ENCODE peak calls at places on chromosomes 16 and 17, in five cellular contexts. N is ascending aorta, V is uterus, X is lung, S is tibial artery. A is an unnamed sample.

GRCh38 chr17:52233632-52234031 is 75.1 kb upstream of the CA10 start:
- DNase-seq in N (no peak), X (no peak), V (no peak), S (no peak), A (no peak)

GRCh38 chr16:668519-669171 is 713 bp downstream of the RHOT2 start:
- DNase-seq in S (no peak), N (no peak), V (no peak), X (no peak), A (no peak)

GRCh38 chr16:51638338-51639135 is 487.5 kb upstream of the SALL1 start:
- DNase-seq in N (no peak), X (no peak), V (no peak), S (no peak), A (no peak)

GRCh38 chr17:82250868-82251500 is 22.1 kb downstream of the SLC16A3 start:
- DNase-seq in V (no peak), N (no peak), X (no peak), S (no peak), A (peak; percentile 39)

GRCh38 chr17:46092996-46093395 is 93.9 kb downstream of the STH start:
- DNase-seq in V (no peak), S (no peak), X (no peak), N (no peak), A (no peak)

GRCh38 chr16:23448392-23448791 is 4.6 kb downstream of the COG7 start:
- DNase-seq in V (no peak), S (no peak), X (no peak), N (no peak), A (no peak)

GRCh38 chr16:19281246-19281645 is 4.3 kb upstream of the CLEC19A start:
- DNase-seq in V (no peak), S (no peak), X (no peak), N (no peak), A (no peak)

GRCh38 chr16:67415872-67416793 is at the start of gene ZDHHC1:
- DNase-seq in V (peak; percentile 61), N (peak; percentile 80), S (peak; percentile 81), X (peak; percentile 61), A (peak; percentile 93)

GRCh38 chr16:87570938-87571867 is 31.1 kb upstream of the JPH3 start:
- DNase-seq in S (peak; percentile 93), V (no peak), X (peak; percentile 60), N (peak; percentile 86), A (peak; percentile 83)

GRCh38 chr17:40290629-40291296 is 3.1 kb downstream of the CDC6 start:
- DNase-seq in S (no peak), N (no peak), X (peak; percentile 53), V (peak; percentile 58), A (peak; percentile 33)

GRCh38 chr17:36721560-36722120 is 120.3 kb downstream of the MRM1 start:
- DNase-seq in V (no peak), S (no peak), X (no peak), N (no peak), A (no peak)

GRCh38 chr16:71600822-71601221 is 23.9 kb upstream of the TAT start:
- DNase-seq in N (no peak), X (no peak), V (no peak), S (no peak), A (no peak)

GRCh38 chr16:67458121-67458641 is 22.8 kb downstream of the ATP6V0D1 start:
- DNase-seq in N (no peak), S (no peak), V (no peak), X (no peak), A (no peak)

GRCh38 chr16:10870808-10871156 is 6.2 kb upstream of the CIITA start:
- DNase-seq in N (no peak), S (no peak), X (no peak), V (no peak), A (no peak)

GRCh38 chr16:72947379-72948237 is 100.3 kb downstream of the ZFHX3 start:
- DNase-seq in V (no peak), X (no peak), S (peak; percentile 80), N (no peak), A (no peak)

GRCh38 chr17:78168906-78169793 is 769 bp downstream of the SYNGR2 start:
- DNase-seq in S (peak; percentile 87), V (peak; percentile 64), X (peak; percentile 67), N (peak; percentile 82), A (peak; percentile 67)

GRCh38 chr17:15123593-15124590 is 141.2 kb downstream of the PMP22 start:
- DNase-seq in X (no peak), S (no peak), V (no peak), N (no peak), A (no peak)

GRCh38 chr16:35188288-35189155 is 1729.1 kb downstream of the TP53TG3F start:
- DNase-seq in N (no peak), S (peak; percentile 60), X (no peak), V (no peak), A (no peak)

GRCh38 chr16:77191259-77191969 is 424 bp downstream of the MON1B start:
- DNase-seq in N (no peak), S (no peak), V (peak; percentile 31), X (peak; percentile 46), A (no peak)

GRCh38 chr16:14418795-14419225 is 211.2 kb downstream of the PARN start:
- DNase-seq in S (peak; percentile 87), N (peak; percentile 75), X (no peak), V (no peak), A (peak; percentile 24)

GRCh38 chr17:79370126-79370525 is 240.7 kb downstream of the RBFOX3 start:
- DNase-seq in V (no peak), S (no peak), X (no peak), N (no peak), A (no peak)

GRCh38 chr16:58494981-58495860 is 4.7 kb upstream of the NDRG4 start:
- DNase-seq in V (peak; percentile 86), N (peak; percentile 91), X (peak; percentile 43), S (peak; percentile 77), A (peak; percentile 75)

GRCh38 chr16:84765606-84766580 is 53.9 kb upstream of the CRISPLD2 start:
- DNase-seq in X (no peak), V (no peak), S (no peak), N (no peak), A (no peak)

GRCh38 chr16:84764970-84765369 is 54.8 kb upstream of the CRISPLD2 start:
- DNase-seq in V (no peak), N (no peak), S (no peak), X (no peak), A (no peak)

GRCh38 chr16:84768061-84768797 is 51.6 kb upstream of the CRISPLD2 start:
- DNase-seq in X (no peak), S (no peak), V (no peak), N (no peak), A (no peak)

GRCh38 chr16:84768798-84769177 is 51.0 kb upstream of the CRISPLD2 start:
- DNase-seq in V (no peak), N (no peak), X (no peak), S (no peak), A (no peak)

DNA sequence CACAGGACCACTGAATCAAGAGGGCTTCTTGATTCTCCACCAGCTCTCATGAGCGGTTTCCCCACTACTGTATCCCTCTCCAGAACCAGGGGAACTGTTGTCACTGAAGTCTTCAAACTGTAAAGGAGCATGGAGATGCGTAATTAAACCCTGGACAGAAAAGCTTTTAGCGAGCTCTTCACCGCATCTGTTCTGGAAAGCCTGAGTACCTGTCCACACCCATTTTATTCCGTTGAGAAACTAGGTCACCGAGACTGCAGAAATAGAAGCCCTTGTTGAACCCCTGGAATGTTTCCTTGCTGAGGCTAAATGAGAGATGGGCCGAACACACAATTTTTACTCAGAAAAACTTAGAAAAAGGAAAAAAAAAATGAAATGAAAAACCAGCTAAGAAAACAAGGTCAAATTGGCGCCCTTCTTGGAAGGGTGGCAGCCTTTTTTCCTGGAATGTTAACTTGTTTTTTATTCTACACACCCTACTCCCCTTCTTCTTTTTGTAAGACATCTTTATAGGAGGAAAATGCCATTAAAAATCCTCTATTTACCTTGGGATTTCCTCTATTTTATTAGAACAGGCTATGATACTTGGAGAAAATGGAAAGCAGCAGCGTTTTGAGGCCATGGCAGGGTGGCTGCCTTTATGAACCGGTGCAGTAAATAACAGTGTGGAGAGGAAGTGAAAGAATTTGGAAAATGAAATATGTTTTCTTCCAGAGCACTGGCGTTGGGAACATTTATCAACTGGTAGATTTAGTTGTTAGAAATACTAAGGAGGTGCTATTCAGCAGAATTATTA is 52.6 kb upstream of the CRISPLD2 start:
- DNase-seq in X (no peak), N (no peak), V (no peak), S (no peak), A (no peak)
- H3K27ac ChIP-seq in X (no peak overlapping the region), N (no peak overlapping the region), V (peak overlapping the region; percentile 20), S (peak overlapping the region; percentile 19), A (no peak overlapping the region)

GRCh38 chr17:8675306-8675705 is 44.8 kb upstream of the MYH10 start:
- DNase-seq in V (no peak), X (no peak), S (no peak), N (peak; percentile 63), A (no peak)

GRCh38 chr17:8670486-8670885 is 40.0 kb upstream of the MYH10 start:
- DNase-seq in X (no peak), S (no peak), N (peak; percentile 16), V (no peak), A (no peak)

GRCh38 chr17:8672326-8672725 is 41.8 kb upstream of the MYH10 start:
- DNase-seq in X (no peak), N (peak; percentile 50), S (no peak), V (no peak), A (no peak)

GRCh38 chr17:8674344-8675305 is 44.1 kb upstream of the MYH10 start:
- DNase-seq in X (peak; percentile 42), N (peak; percentile 96), V (peak; percentile 57), S (peak; percentile 83), A (no peak)

GRCh38 chr17:8673621-8674020 is 43.1 kb upstream of the MYH10 start:
- DNase-seq in X (no peak), S (no peak), N (peak; percentile 85), V (peak; percentile 61), A (peak; percentile 36)
- H3K27ac ChIP-seq in X (no peak overlapping the region), S (peak overlapping the region; percentile 87), N (peak overlapping the region; percentile 93), V (peak overlapping the region; percentile 29), A (peak overlapping the region; percentile 64)

GRCh38 chr17:67434061-67434525 is 57.0 kb downstream of the PITPNC1 start:
- DNase-seq in V (no peak), X (peak; percentile 36), S (peak; percentile 67), N (peak; percentile 64), A (no peak)

GRCh38 chr17:67433248-67433924 is 56.3 kb downstream of the PITPNC1 start:
- DNase-seq in X (no peak), N (peak; percentile 49), S (no peak), V (no peak), A (no peak)

GRCh38 chr17:67435122-67435521 is 58.0 kb downstream of the PITPNC1 start:
- DNase-seq in S (no peak), N (peak; percentile 66), X (no peak), V (no peak), A (no peak)

GRCh38 chr17:67427410-67427809 is 50.3 kb downstream of the PITPNC1 start:
- DNase-seq in V (no peak), S (no peak), X (no peak), N (no peak), A (no peak)

GRCh38 chr17:67431210-67432015 is 54.3 kb downstream of the PITPNC1 start:
- DNase-seq in V (no peak), N (no peak), X (no peak), S (no peak), A (no peak)
- H3K27ac ChIP-seq in V (peak overlapping the region; percentile 43), N (no peak overlapping the region), X (no peak overlapping the region), S (no peak overlapping the region), A (no peak overlapping the region)

DNA sequence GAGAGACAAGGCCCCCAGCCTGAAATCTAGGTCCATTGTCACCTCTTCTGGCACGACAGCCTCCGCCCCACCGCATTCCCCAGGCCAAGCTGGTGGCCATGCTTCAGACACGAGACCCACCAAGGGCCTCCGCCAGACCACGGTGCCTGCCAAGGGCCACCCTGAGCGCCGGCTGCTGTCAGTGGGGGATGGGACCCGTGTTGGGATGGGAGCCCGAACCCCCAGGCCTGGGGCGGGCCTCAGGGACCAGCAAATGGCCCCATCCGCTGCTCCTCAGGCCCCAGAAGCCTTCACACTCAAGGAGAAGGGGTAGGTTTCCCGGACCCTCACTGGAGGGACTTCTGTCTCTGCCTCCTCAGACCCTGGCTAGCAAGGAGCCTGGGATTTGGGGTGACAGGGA is 1.0 kb downstream of the TEDC2 start:
- DNase-seq in S (no peak), N (no peak), X (no peak), V (no peak), A (no peak)
- H3K27ac ChIP-seq in S (no peak overlapping the region), N (no peak overlapping the region), X (no peak overlapping the region), V (no peak overlapping the region), A (no peak overlapping the region)